ENCODE peak calls at places on chromosomes 1 and 21, in five cellular contexts. One of them, this sample, is unnamed.

GRCh38 chr1:154607084-154607747 is 770 bp downstream of the ADAR start:
- DNase-seq in A549: peak
- DNase-seq in OCI-LY7: peak
- DNase-seq in PC-9: peak
- DNase-seq in endothelial cell of umbilical vein: peak
- DNase-seq in this sample: peak

GRCh38 chr1:211484738-211485479 is 7.1 kb downstream of the RD3 start:
- DNase-seq in A549: no peak
- DNase-seq in OCI-LY7: no peak
- DNase-seq in PC-9: no peak
- DNase-seq in endothelial cell of umbilical vein: no peak
- DNase-seq in this sample: no peak

GRCh38 chr1:64231153-64231552 is 27.7 kb downstream of the UBE2U start:
- DNase-seq in A549: no peak
- DNase-seq in OCI-LY7: no peak
- DNase-seq in PC-9: no peak
- DNase-seq in endothelial cell of umbilical vein: no peak
- DNase-seq in this sample: peak

GRCh38 chr1:201282931-201283829 is at the start of gene PKP1:
- DNase-seq in A549: no peak
- DNase-seq in OCI-LY7: no peak
- DNase-seq in PC-9: no peak
- DNase-seq in endothelial cell of umbilical vein: no peak
- DNase-seq in this sample: peak

GRCh38 chr1:111476761-111477309 is 3.1 kb downstream of the C1orf162 start:
- DNase-seq in A549: no peak
- DNase-seq in OCI-LY7: peak
- DNase-seq in PC-9: no peak
- DNase-seq in endothelial cell of umbilical vein: no peak
- DNase-seq in this sample: no peak

GRCh38 chr1:81679972-81680371 is 120.8 kb upstream of the ADGRL2 start:
- DNase-seq in A549: no peak
- DNase-seq in OCI-LY7: no peak
- DNase-seq in PC-9: peak
- DNase-seq in endothelial cell of umbilical vein: no peak
- DNase-seq in this sample: no peak

GRCh38 chr1:17419626-17420328 is 19.7 kb downstream of the RCC2 start:
- DNase-seq in A549: peak
- DNase-seq in OCI-LY7: peak
- DNase-seq in PC-9: no peak
- DNase-seq in endothelial cell of umbilical vein: peak
- DNase-seq in this sample: peak

GRCh38 chr1:51280321-51281096 is 44.4 kb downstream of the RNF11 start:
- DNase-seq in A549: no peak
- DNase-seq in OCI-LY7: no peak
- DNase-seq in PC-9: no peak
- DNase-seq in endothelial cell of umbilical vein: no peak
- DNase-seq in this sample: peak

GRCh38 chr1:35544976-35545375 is 12.2 kb downstream of the KIAA0319L start:
- DNase-seq in A549: peak
- DNase-seq in OCI-LY7: peak
- DNase-seq in PC-9: no peak
- DNase-seq in endothelial cell of umbilical vein: no peak
- DNase-seq in this sample: no peak

GRCh38 chr1:25198731-25199231 is 33.5 kb downstream of the SYF2 start:
- DNase-seq in A549: no peak
- DNase-seq in OCI-LY7: no peak
- DNase-seq in PC-9: no peak
- DNase-seq in endothelial cell of umbilical vein: no peak
- DNase-seq in this sample: peak

GRCh38 chr1:91582431-91582921 is 81.8 kb downstream of the CDC7 start:
- DNase-seq in A549: peak
- DNase-seq in OCI-LY7: no peak
- DNase-seq in PC-9: peak
- DNase-seq in endothelial cell of umbilical vein: peak
- DNase-seq in this sample: peak

GRCh38 chr1:19445417-19446342 is 39.7 kb downstream of the CAPZB start:
- DNase-seq in A549: peak
- DNase-seq in OCI-LY7: peak
- DNase-seq in PC-9: peak
- DNase-seq in endothelial cell of umbilical vein: peak
- DNase-seq in this sample: no peak

GRCh38 chr1:13469343-13469742 is 44.5 kb downstream of the LRRC38 start:
- DNase-seq in A549: peak
- DNase-seq in OCI-LY7: peak
- DNase-seq in PC-9: no peak
- DNase-seq in endothelial cell of umbilical vein: no peak
- DNase-seq in this sample: no peak

GRCh38 chr1:183139281-183139942 is 46.7 kb upstream of the LAMC2 start:
- DNase-seq in A549: peak
- DNase-seq in OCI-LY7: no peak
- DNase-seq in PC-9: peak
- DNase-seq in endothelial cell of umbilical vein: peak
- DNase-seq in this sample: peak

GRCh38 chr1:6497215-6497866 is 5.9 kb upstream of the PLEKHG5 start:
- DNase-seq in A549: no peak
- DNase-seq in OCI-LY7: peak
- DNase-seq in PC-9: no peak
- DNase-seq in endothelial cell of umbilical vein: peak
- DNase-seq in this sample: peak

GRCh38 chr1:224245188-224245587 is 62.1 kb downstream of the DEGS1 start:
- DNase-seq in A549: peak
- DNase-seq in OCI-LY7: peak
- DNase-seq in PC-9: no peak
- DNase-seq in endothelial cell of umbilical vein: peak
- DNase-seq in this sample: no peak

GRCh38 chr21:41459884-41460534 is 34.0 kb downstream of the MX1 start:
- DNase-seq in A549: no peak
- DNase-seq in OCI-LY7: no peak
- DNase-seq in PC-9: no peak
- DNase-seq in endothelial cell of umbilical vein: no peak
- DNase-seq in this sample: no peak

GRCh38 chr1:1001631-1002300 is 1.9 kb upstream of the HES4 start:
- DNase-seq in A549: peak
- DNase-seq in OCI-LY7: peak
- DNase-seq in PC-9: peak
- DNase-seq in endothelial cell of umbilical vein: peak
- DNase-seq in this sample: peak

GRCh38 chr1:85496881-85497582 is 32.1 kb upstream of the DDAH1 start:
- DNase-seq in A549: no peak
- DNase-seq in OCI-LY7: no peak
- DNase-seq in PC-9: no peak
- DNase-seq in endothelial cell of umbilical vein: no peak
- DNase-seq in this sample: no peak

GRCh38 chr1:223832637-223832943 is 13.2 kb downstream of the TP53BP2 start:
- DNase-seq in A549: no peak
- DNase-seq in OCI-LY7: peak
- DNase-seq in PC-9: no peak
- DNase-seq in endothelial cell of umbilical vein: no peak
- DNase-seq in this sample: no peak

GRCh38 chr1:23559136-23559984 is at the start of gene ID3:
- DNase-seq in A549: peak
- DNase-seq in OCI-LY7: peak
- DNase-seq in PC-9: peak
- DNase-seq in endothelial cell of umbilical vein: peak
- DNase-seq in this sample: peak

GRCh38 chr1:60622486-60622885 is 459.9 kb upstream of the NFIA start:
- DNase-seq in A549: no peak
- DNase-seq in OCI-LY7: no peak
- DNase-seq in PC-9: no peak
- DNase-seq in endothelial cell of umbilical vein: no peak
- DNase-seq in this sample: no peak

GRCh38 chr1:164440222-164440621 is 118.8 kb upstream of the PBX1 start:
- DNase-seq in A549: peak
- DNase-seq in OCI-LY7: no peak
- DNase-seq in PC-9: no peak
- DNase-seq in endothelial cell of umbilical vein: no peak
- DNase-seq in this sample: no peak

GRCh38 chr1:37945743-37946702 is 830 bp downstream of the INPP5B start:
- DNase-seq in A549: peak
- DNase-seq in OCI-LY7: no peak
- DNase-seq in PC-9: no peak
- DNase-seq in endothelial cell of umbilical vein: peak
- DNase-seq in this sample: no peak

GRCh38 chr1:54177726-54178125 is 22.1 kb downstream of the CYB5RL start:
- DNase-seq in A549: no peak
- DNase-seq in OCI-LY7: no peak
- DNase-seq in PC-9: no peak
- DNase-seq in endothelial cell of umbilical vein: no peak
- DNase-seq in this sample: no peak

GRCh38 chr1:58515794-58516401 is 30.6 kb downstream of the OMA1 start:
- DNase-seq in A549: peak
- DNase-seq in OCI-LY7: peak
- DNase-seq in PC-9: peak
- DNase-seq in endothelial cell of umbilical vein: peak
- DNase-seq in this sample: peak

GRCh38 chr1:4058706-4059105 is 158.6 kb upstream of the C1orf174 start:
- DNase-seq in A549: no peak
- DNase-seq in OCI-LY7: no peak
- DNase-seq in PC-9: no peak
- DNase-seq in endothelial cell of umbilical vein: no peak
- DNase-seq in this sample: no peak

GRCh38 chr1:110302836-110303235 is 36.3 kb upstream of the RBM15 start:
- DNase-seq in A549: no peak
- DNase-seq in OCI-LY7: no peak
- DNase-seq in PC-9: no peak
- DNase-seq in endothelial cell of umbilical vein: no peak
- DNase-seq in this sample: no peak

GRCh38 chr1:3518256-3518655 is 63.8 kb downstream of the ARHGEF16 start:
- DNase-seq in A549: no peak
- DNase-seq in OCI-LY7: no peak
- DNase-seq in PC-9: no peak
- DNase-seq in endothelial cell of umbilical vein: no peak
- DNase-seq in this sample: no peak

GRCh38 chr1:2585318-2586092 is 1.1 kb upstream of the PRXL2B start:
- DNase-seq in A549: peak
- DNase-seq in OCI-LY7: peak
- DNase-seq in PC-9: no peak
- DNase-seq in endothelial cell of umbilical vein: peak
- DNase-seq in this sample: peak

GRCh38 chr21:46159841-46160562 is 4.6 kb upstream of the FTCD start:
- DNase-seq in A549: no peak
- DNase-seq in OCI-LY7: no peak
- DNase-seq in PC-9: no peak
- DNase-seq in endothelial cell of umbilical vein: no peak
- DNase-seq in this sample: no peak

GRCh38 chr1:165350861-165351260 is 5.7 kb downstream of the LMX1A start:
- DNase-seq in A549: no peak
- DNase-seq in OCI-LY7: no peak
- DNase-seq in PC-9: no peak
- DNase-seq in endothelial cell of umbilical vein: no peak
- DNase-seq in this sample: no peak

GRCh38 chr1:160219062-160219929 is 14.1 kb downstream of the PEA15 start:
- DNase-seq in A549: peak
- DNase-seq in OCI-LY7: no peak
- DNase-seq in PC-9: no peak
- DNase-seq in endothelial cell of umbilical vein: peak
- DNase-seq in this sample: peak

GRCh38 chr1:229070168-229070567 is 200.7 kb upstream of the RAB4A start:
- DNase-seq in A549: peak
- DNase-seq in OCI-LY7: no peak
- DNase-seq in PC-9: peak
- DNase-seq in endothelial cell of umbilical vein: peak
- DNase-seq in this sample: peak

GRCh38 chr1:197178998-197179397 is 32.5 kb upstream of the ASPM start:
- DNase-seq in A549: peak
- DNase-seq in OCI-LY7: no peak
- DNase-seq in PC-9: peak
- DNase-seq in endothelial cell of umbilical vein: peak
- DNase-seq in this sample: no peak
- TF ChIP-seq CTCF in A549: peak
- TF ChIP-seq CTCF in OCI-LY7: peak
- TF ChIP-seq CTCF in PC-9: no peak
- TF ChIP-seq CTCF in endothelial cell of umbilical vein: no peak
- TF ChIP-seq CTCF in this sample: no peak

GRCh38 chr1:156490401-156491032 is 10.1 kb downstream of the MEF2D start:
- DNase-seq in A549: peak
- DNase-seq in OCI-LY7: peak
- DNase-seq in PC-9: no peak
- DNase-seq in endothelial cell of umbilical vein: no peak
- DNase-seq in this sample: no peak
- H3K4me3 ChIP-seq in A549: no peak
- H3K4me3 ChIP-seq in OCI-LY7: peak
- H3K4me3 ChIP-seq in PC-9: no peak
- H3K4me3 ChIP-seq in endothelial cell of umbilical vein: no peak
- H3K4me3 ChIP-seq in this sample: no peak

GRCh38 chr1:84000196-84000885 is 1.4 kb upstream of the TTLL7 start:
- DNase-seq in A549: no peak
- DNase-seq in OCI-LY7: no peak
- DNase-seq in PC-9: no peak
- DNase-seq in endothelial cell of umbilical vein: no peak
- DNase-seq in this sample: no peak

GRCh38 chr1:83998205-83998598 is 730 bp downstream of the TTLL7 start:
- DNase-seq in A549: no peak
- DNase-seq in OCI-LY7: no peak
- DNase-seq in PC-9: no peak
- DNase-seq in endothelial cell of umbilical vein: peak
- DNase-seq in this sample: peak

GRCh38 chr1:84000954-84001495 is 2.1 kb upstream of the TTLL7 start:
- DNase-seq in A549: no peak
- DNase-seq in OCI-LY7: no peak
- DNase-seq in PC-9: no peak
- DNase-seq in endothelial cell of umbilical vein: no peak
- DNase-seq in this sample: no peak

GRCh38 chr1:83998599-83999315 is at the start of gene TTLL7:
- DNase-seq in A549: peak
- DNase-seq in OCI-LY7: peak
- DNase-seq in PC-9: no peak
- DNase-seq in endothelial cell of umbilical vein: peak
- DNase-seq in this sample: peak

GRCh38 chr1:83999316-83999819 is 436 bp upstream of the TTLL7 start:
- DNase-seq in A549: peak
- DNase-seq in OCI-LY7: peak
- DNase-seq in PC-9: peak
- DNase-seq in endothelial cell of umbilical vein: peak
- DNase-seq in this sample: no peak
- H3K4me2 ChIP-seq in A549: peak
- H3K4me2 ChIP-seq in OCI-LY7: peak
- H3K4me2 ChIP-seq in PC-9: peak
- H3K4me2 ChIP-seq in endothelial cell of umbilical vein: peak
- H3K4me2 ChIP-seq in this sample: peak

GRCh38 chr1:75134656-75134938 is 409 bp downstream of the LHX8 start:
- DNase-seq in A549: no peak
- DNase-seq in OCI-LY7: no peak
- DNase-seq in PC-9: no peak
- DNase-seq in endothelial cell of umbilical vein: peak
- DNase-seq in this sample: no peak

GRCh38 chr1:75132421-75133381 is 1.5 kb upstream of the LHX8 start:
- DNase-seq in A549: no peak
- DNase-seq in OCI-LY7: no peak
- DNase-seq in PC-9: no peak
- DNase-seq in endothelial cell of umbilical vein: peak
- DNase-seq in this sample: no peak

GRCh38 chr1:75134939-75135828 is 996 bp downstream of the LHX8 start:
- DNase-seq in A549: peak
- DNase-seq in OCI-LY7: no peak
- DNase-seq in PC-9: no peak
- DNase-seq in endothelial cell of umbilical vein: peak
- DNase-seq in this sample: no peak

GRCh38 chr1:75135829-75136142 is 1.6 kb downstream of the LHX8 start:
- DNase-seq in A549: peak
- DNase-seq in OCI-LY7: no peak
- DNase-seq in PC-9: no peak
- DNase-seq in endothelial cell of umbilical vein: no peak
- DNase-seq in this sample: no peak

GRCh38 chr1:75133754-75134655 is at the start of gene LHX8:
- DNase-seq in A549: peak
- DNase-seq in OCI-LY7: no peak
- DNase-seq in PC-9: no peak
- DNase-seq in endothelial cell of umbilical vein: peak
- DNase-seq in this sample: no peak
- TF ChIP-seq CTCF in A549: no peak
- TF ChIP-seq CTCF in OCI-LY7: no peak
- TF ChIP-seq CTCF in PC-9: no peak
- TF ChIP-seq CTCF in endothelial cell of umbilical vein: no peak
- TF ChIP-seq CTCF in this sample: no peak